ENCODE peak calls at places on chromosomes 11 and 22, in seven cellular contexts. Y, I, B, C, R, F and L are unnamed samples.

GRCh38 chr22:39723899-39724351 is 153.4 kb downstream of the CACNA1I start:
- DNase-seq in Y (peak), I (peak), B (peak), C (no peak), R (no peak), F (no peak), L (no peak)

GRCh38 chr11:48083427-48083826 is 103.1 kb downstream of the PTPRJ start:
- DNase-seq in Y (no peak), I (no peak), B (no peak), C (no peak), R (no peak), F (no peak), L (no peak)

GRCh38 chr11:129652828-129653227 is 162.8 kb upstream of the TMEM45B start:
- DNase-seq in Y (no peak), I (no peak), B (no peak), C (no peak), R (no peak), F (no peak), L (no peak)

GRCh38 chr11:2699185-2699530 is 636 bp downstream of the KCNQ1OT1 start:
- DNase-seq in Y (no peak), I (peak), B (no peak), C (peak), R (no peak), F (no peak), L (no peak)

GRCh38 chr22:37746366-37747089 is 49.7 kb downstream of the TRIOBP start:
- DNase-seq in Y (no peak), I (no peak), B (no peak), C (peak), R (no peak), F (no peak), L (no peak)

GRCh38 chr11:69297926-69298777 is 4.2 kb downstream of the MYEOV start:
- DNase-seq in Y (peak), I (peak), B (peak), C (no peak), R (no peak), F (peak), L (peak)

GRCh38 chr11:97325693-97326092 is 935.9 kb downstream of the JRKL start:
- DNase-seq in Y (no peak), I (no peak), B (no peak), C (no peak), R (no peak), F (no peak), L (no peak)

GRCh38 chr11:15711311-15711710 is 596.6 kb downstream of the INSC start:
- DNase-seq in Y (no peak), I (no peak), B (no peak), C (no peak), R (peak), F (no peak), L (no peak)

GRCh38 chr11:29481721-29482120 is 535.1 kb downstream of the KCNA4 start:
- DNase-seq in Y (no peak), I (no peak), B (no peak), C (no peak), R (no peak), F (no peak), L (no peak)

GRCh38 chr11:130300567-130300966 is 14.2 kb downstream of the ZBTB44 start:
- DNase-seq in Y (no peak), I (no peak), B (no peak), C (no peak), R (no peak), F (no peak), L (no peak)

GRCh38 chr11:2774173-2775082 is 74.6 kb upstream of the KCNQ1OT1 start:
- DNase-seq in Y (no peak), I (no peak), B (no peak), C (no peak), R (no peak), F (no peak), L (no peak)

GRCh38 chr11:100932474-100933100 is 197.0 kb downstream of the PGR start:
- DNase-seq in Y (peak), I (peak), B (peak), C (peak), R (no peak), F (no peak), L (peak)

GRCh38 chr11:59556883-59557205 is 45.5 kb downstream of the OR4D9 start:
- DNase-seq in Y (peak), I (no peak), B (no peak), C (peak), R (no peak), F (no peak), L (peak)

GRCh38 chr11:43135966-43136534 is 175.7 kb upstream of the API5 start:
- DNase-seq in Y (no peak), I (no peak), B (no peak), C (no peak), R (no peak), F (peak), L (no peak)

GRCh38 chr11:112852141-112852853 is 108.9 kb upstream of the NCAM1 start:
- DNase-seq in Y (no peak), I (no peak), B (no peak), C (no peak), R (no peak), F (no peak), L (no peak)

GRCh38 chr11:76694664-76695063 is 24.1 kb upstream of the LRRC32 start:
- DNase-seq in Y (no peak), I (no peak), B (no peak), C (no peak), R (no peak), F (no peak), L (no peak)

GRCh38 chr11:40188848-40189247 is 1270.6 kb downstream of the LRRC4C start:
- DNase-seq in Y (peak), I (no peak), B (no peak), C (no peak), R (no peak), F (no peak), L (no peak)

GRCh38 chr11:94732617-94733292 is 35.4 kb upstream of the AMOTL1 start:
- DNase-seq in Y (no peak), I (no peak), B (no peak), C (no peak), R (no peak), F (no peak), L (no peak)

GRCh38 chr22:35258144-35258988 is 1.1 kb downstream of the HMGXB4 start:
- DNase-seq in Y (no peak), I (peak), B (no peak), C (peak), R (no peak), F (no peak), L (no peak)

DNA sequence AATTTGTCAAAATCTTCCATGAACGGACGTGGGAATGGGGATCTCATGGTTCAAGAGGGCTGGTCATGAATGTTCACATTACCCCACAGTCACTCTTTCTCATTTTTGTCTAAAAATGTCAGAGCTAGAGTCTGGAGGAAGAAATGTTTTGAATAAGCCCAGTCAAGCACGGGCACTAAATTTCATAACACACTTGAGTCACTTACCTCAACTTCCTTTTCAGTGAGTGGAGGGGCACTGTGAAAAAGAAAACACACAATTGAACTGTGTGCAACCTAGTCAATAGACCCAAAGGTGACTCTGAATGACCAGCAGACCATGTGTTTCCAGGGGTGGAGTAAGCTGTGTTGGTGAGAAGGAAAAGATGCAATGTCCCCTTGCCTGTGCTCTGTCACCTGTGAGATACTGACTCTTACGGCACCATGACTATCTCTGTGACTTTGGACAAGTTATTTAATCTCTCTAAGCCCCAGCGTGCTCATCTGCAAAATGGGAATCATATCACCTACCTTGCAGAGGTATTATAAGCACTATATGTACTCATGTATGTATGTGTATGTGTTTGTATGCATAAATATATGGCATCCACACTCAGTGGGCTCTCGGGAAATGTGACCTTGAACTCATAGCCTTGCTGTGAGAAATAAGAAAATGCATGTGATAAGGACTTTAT is 38.2 kb upstream of the LYVE1 start:
- DNase-seq in Y (no peak), I (no peak), B (no peak), C (no peak), R (no peak), F (peak), L (no peak)
- TF ChIP-seq JUND in Y (no peak), I (no peak), B (no peak), C (no peak), R (no peak), F (no peak), L (no peak)

GRCh38 chr22:48169227-48169626 is 1406.8 kb downstream of the TBC1D22A start:
- DNase-seq in Y (no peak), I (no peak), B (no peak), C (no peak), R (no peak), F (no peak), L (no peak)
- TF ChIP-seq JUND in Y (no peak), I (no peak), B (no peak), C (no peak), R (no peak), F (no peak), L (no peak)

DNA sequence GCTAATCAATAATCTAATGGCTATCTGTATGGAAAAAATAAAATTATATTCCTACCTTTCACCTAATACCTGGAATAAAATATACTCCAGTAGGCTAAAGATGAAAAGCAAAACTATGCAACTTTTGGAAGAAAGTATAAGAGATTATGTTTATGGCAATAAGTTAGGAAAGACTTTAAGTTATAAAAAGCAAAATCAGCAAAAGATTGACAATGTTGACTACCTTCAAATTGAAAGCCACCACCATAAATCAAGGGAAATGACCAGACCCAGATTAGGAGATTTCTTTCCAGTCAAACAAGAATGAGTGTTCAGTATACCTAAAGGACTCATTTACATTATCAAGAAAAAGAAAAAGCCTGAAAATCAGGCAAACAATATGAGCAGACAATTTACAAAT is 159.1 kb upstream of the ZBED5 start:
- DNase-seq in Y (no peak), I (no peak), B (no peak), C (no peak), R (no peak), F (no peak), L (no peak)
- TF ChIP-seq JUND in Y (no peak), I (no peak), B (no peak), C (no peak), R (no peak), F (no peak), L (no peak)

DNA sequence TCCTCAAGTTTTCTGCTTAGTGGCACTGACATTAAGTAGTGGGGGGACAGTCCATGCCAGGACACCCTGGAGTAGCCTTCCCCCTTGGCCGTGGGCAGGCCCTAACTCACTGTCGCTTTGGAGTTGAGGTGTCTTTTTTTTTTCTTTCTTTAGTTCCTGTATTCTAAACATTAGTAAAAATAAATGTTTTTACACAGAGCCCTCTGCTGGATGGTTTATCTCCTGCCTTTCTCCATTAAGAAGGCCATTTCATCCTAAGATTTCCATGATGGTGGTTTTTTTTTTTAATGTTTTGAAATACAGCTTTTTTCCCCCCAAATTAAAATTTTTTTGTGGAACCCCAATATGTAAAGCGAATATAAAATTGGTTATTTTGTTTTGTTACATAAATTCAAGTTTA is 1.8 kb upstream of the TIGD3 start:
- DNase-seq in Y (no peak), I (no peak), B (no peak), C (no peak), R (no peak), F (no peak), L (no peak)
- TF ChIP-seq JUND in Y (no peak), I (no peak), B (no peak), C (no peak), R (no peak), F (no peak), L (no peak)